ENCODE peak calls at places on chromosomes 4 and X, in seven cellular contexts. X, H, E, P, J, G and N are unnamed samples.
A peak's percentile ranks its signal among the peaks of the same experiment; 100 is the strongest.

GRCh38 chr4:185282968-185283367 is 73.6 kb downstream of the SNX25 start:
- DNase-seq in J (no peak), P (no peak), E (peak; percentile 24), G (no peak), H (no peak), X (no peak), N (no peak)

GRCh38 chr4:12545845-12546244 is 938.3 kb downstream of the RAB28 start:
- DNase-seq in G (peak; percentile 59), H (no peak), J (no peak), X (no peak), E (peak; percentile 45), P (no peak), N (no peak)

GRCh38 chrX:146056511-146057081 is 239.0 kb downstream of the SLITRK2 start:
- DNase-seq in H (no peak), G (no peak), J (no peak), P (no peak), X (no peak), E (no peak), N (no peak)

GRCh38 chr4:113355550-113356371 is 306.3 kb downstream of the ANK2 start:
- DNase-seq in H (no peak), E (peak; percentile 91), P (peak; percentile 68), G (peak; percentile 94), X (peak; percentile 36), J (no peak), N (no peak)

GRCh38 chr4:94827481-94828110 is 69.8 kb downstream of the BMPR1B start:
- DNase-seq in G (peak; percentile 54), E (peak; percentile 55), J (no peak), X (no peak), H (no peak), P (no peak), N (no peak)

GRCh38 chr4:79917246-79917645 is 155.8 kb downstream of the ANTXR2 start:
- DNase-seq in G (peak; percentile 67), P (peak; percentile 20), J (no peak), X (peak; percentile 25), H (no peak), E (peak; percentile 71), N (no peak)

GRCh38 chr4:8854866-8855265 is 16.8 kb downstream of the HMX1 start:
- DNase-seq in X (no peak), H (no peak), P (no peak), J (no peak), E (no peak), G (peak; percentile 28), N (no peak)

GRCh38 chr4:10085386-10085785 is 31.2 kb downstream of the WDR1 start:
- DNase-seq in P (no peak), X (no peak), E (no peak), G (no peak), J (no peak), H (peak; percentile 62), N (peak; percentile 35)

GRCh38 chrX:27445438-27445837 is 17.7 kb downstream of the PPP4R3C start:
- DNase-seq in P (no peak), G (no peak), J (no peak), H (no peak), E (no peak), X (no peak), N (no peak)

GRCh38 chr4:61201562-61202099 is 1.5 kb downstream of the ADGRL3 start:
- DNase-seq in G (peak; percentile 23), J (peak; percentile 77), P (peak; percentile 8), H (no peak), E (peak; percentile 4), X (no peak), N (no peak)

GRCh38 chrX:102746134-102746584 is 25.6 kb downstream of the GPRASP3 start:
- DNase-seq in P (no peak), J (peak; percentile 90), E (peak; percentile 33), X (no peak), H (peak; percentile 62), G (peak; percentile 45), N (no peak)

GRCh38 chr4:7068883-7069282 is 1.0 kb upstream of the GRPEL1 start:
- DNase-seq in X (no peak), J (peak; percentile 82), E (no peak), G (no peak), H (peak; percentile 62), P (no peak), N (no peak)

GRCh38 chr4:172809319-172809718 is 359.3 kb upstream of the GALNT7 start:
- DNase-seq in X (no peak), G (no peak), P (no peak), E (no peak), H (no peak), J (no peak), N (no peak)

GRCh38 chrX:20320461-20321159 is 53.9 kb upstream of the RPS6KA3 start:
- DNase-seq in E (no peak), H (no peak), G (no peak), X (peak; percentile 16), J (no peak), P (peak; percentile 17), N (peak; percentile 48)

GRCh38 chrX:109928596-109929335 is 74.1 kb upstream of the TMEM164 start:
- DNase-seq in E (no peak), G (no peak), H (no peak), P (no peak), X (no peak), J (no peak), N (no peak)

GRCh38 chr4:110073045-110073845 is 125.2 kb downstream of the ELOVL6 start:
- DNase-seq in J (no peak), E (peak; percentile 62), G (peak; percentile 68), H (no peak), P (no peak), X (no peak), N (no peak)

GRCh38 chrX:38110231-38110630 is 103.9 kb downstream of the SYTL5 start:
- DNase-seq in H (no peak), J (no peak), G (peak; percentile 23), P (no peak), E (peak; percentile 60), X (no peak), N (no peak)

GRCh38 chr4:70718811-70719604 is 2.8 kb upstream of the RUFY3 start:
- DNase-seq in P (no peak), H (no peak), J (no peak), X (no peak), E (no peak), G (peak; percentile 8), N (no peak)

GRCh38 chr4:70725633-70726032 is 3.9 kb downstream of the RUFY3 start:
- DNase-seq in J (no peak), X (no peak), P (no peak), G (no peak), H (no peak), E (no peak), N (no peak)

GRCh38 chr4:70724463-70724862 is 2.7 kb downstream of the RUFY3 start:
- DNase-seq in E (no peak), H (no peak), P (no peak), J (no peak), X (no peak), G (no peak), N (no peak)

GRCh38 chr4:70722199-70722791 is 531 bp downstream of the RUFY3 start:
- DNase-seq in H (no peak), P (no peak), G (peak; percentile 66), J (no peak), X (no peak), E (peak; percentile 72), N (no peak)

GRCh38 chr4:70721747-70722146 is at the start of gene RUFY3:
- DNase-seq in J (no peak), G (peak; percentile 83), E (peak; percentile 96), X (no peak), P (no peak), H (peak; percentile 73), N (no peak)
- TF ChIP-seq CTCF in J (no peak), G (no peak), E (no peak), X (no peak), P (no peak), H (no peak), N (no peak)

DNA sequence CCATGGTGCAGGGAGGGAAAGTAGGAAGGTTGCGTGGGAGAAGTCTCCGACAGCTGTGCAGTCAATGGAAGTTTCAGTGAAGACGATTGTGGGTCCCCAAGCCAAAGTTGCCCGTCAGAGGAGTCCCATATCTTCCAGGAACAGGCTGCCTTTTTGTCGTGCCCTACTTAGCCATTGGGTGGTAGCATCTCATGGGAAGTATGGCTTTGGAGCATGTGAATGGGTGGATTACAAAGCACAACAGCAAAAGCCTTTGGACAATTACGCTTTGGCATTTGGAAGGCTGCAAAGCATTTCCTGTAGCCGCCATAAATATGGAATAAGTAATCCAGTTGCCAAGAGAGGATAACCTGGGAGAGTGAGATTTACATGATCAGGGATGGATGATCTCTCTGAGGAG is 300.7 kb upstream of the BOD1L1 start:
- DNase-seq in G (no peak), E (no peak), P (no peak), J (no peak), X (no peak), H (no peak), N (no peak)
- TF ChIP-seq CTCF in G (no peak), E (no peak), P (no peak), J (no peak), X (no peak), H (no peak), N (no peak)

GRCh38 chrX:30190426-30190825 is 24.9 kb upstream of the MAGEB2 start:
- DNase-seq in J (no peak), P (no peak), E (no peak), H (no peak), G (no peak), X (no peak), N (no peak)

DNA sequence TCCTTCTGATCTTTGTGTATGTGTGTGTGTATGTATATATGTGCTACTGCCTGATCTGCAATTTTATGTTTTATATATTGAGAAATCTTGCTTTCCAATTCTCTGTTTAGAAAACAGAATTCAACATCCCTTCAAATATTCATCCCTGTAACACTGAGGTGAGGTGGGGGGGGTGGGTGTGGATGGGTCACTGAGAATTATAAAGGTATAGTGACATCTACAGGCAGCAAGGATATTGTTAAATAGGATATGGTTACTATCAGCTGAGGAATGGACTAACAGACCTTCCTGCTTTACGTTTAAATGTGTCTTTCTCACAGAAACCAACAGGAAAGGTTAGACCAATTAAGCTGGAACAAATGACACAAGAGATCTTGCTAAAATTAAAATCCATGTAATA is 19.0 kb upstream of the MAGEB2 start:
- DNase-seq in X (no peak), J (no peak), G (peak; percentile 6), E (peak; percentile 3), H (no peak), P (no peak), N (no peak)
- TF ChIP-seq CTCF in X (no peak), J (no peak), G (no peak), E (no peak), H (no peak), P (no peak), N (no peak)

GRCh38 chrX:25519258-25519657 is 503.5 kb upstream of the ARX start:
- DNase-seq in J (no peak), P (no peak), X (no peak), E (no peak), G (no peak), H (no peak), N (no peak)

GRCh38 chrX:25527596-25527995 is 511.8 kb upstream of the ARX start:
- DNase-seq in P (no peak), G (no peak), J (no peak), H (no peak), E (no peak), X (no peak), N (no peak)

GRCh38 chrX:25524150-25524549 is 508.4 kb upstream of the ARX start:
- DNase-seq in J (no peak), X (no peak), H (no peak), G (peak; percentile 71), E (peak; percentile 58), P (no peak), N (no peak)

DNA sequence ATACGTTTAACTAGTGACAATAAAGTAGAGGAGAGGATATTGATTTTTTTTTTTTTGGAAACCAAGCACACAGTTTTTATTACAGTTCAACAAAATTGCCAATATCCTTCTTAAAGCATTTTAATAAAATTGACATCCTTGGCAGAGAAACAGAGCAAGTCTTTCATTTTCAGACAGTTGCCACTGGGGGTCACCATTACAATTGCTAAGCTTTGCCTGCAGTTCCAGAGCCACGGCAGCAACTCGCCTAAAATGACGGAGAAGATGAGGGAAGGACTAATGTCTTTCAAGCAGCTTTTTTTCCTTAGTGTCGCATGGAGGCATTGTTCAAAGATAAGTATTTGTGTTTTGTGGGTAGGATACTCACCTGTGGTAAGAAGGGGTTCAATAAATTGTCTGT is 507.8 kb upstream of the ARX start:
- DNase-seq in P (peak; percentile 9), G (peak; percentile 71), H (no peak), J (no peak), X (no peak), E (peak; percentile 66), N (no peak)
- TF ChIP-seq CTCF in P (no peak), G (peak; percentile 40), H (no peak), J (no peak), X (no peak), E (peak; percentile 35), N (no peak)